ENCODE peak calls at places on chromosomes 12 and 14, in four cellular contexts. S is K562, Z is WTC11, C is HepG2. P is an unnamed sample.

GRCh38 chr12:55757701-55758100 is 14.8 kb downstream of the GDF11 start:
- DNase-seq in S (no peak), Z (no peak), C (no peak), P (no peak)

GRCh38 chr12:51346581-51346980 is at the start of gene CELA1:
- DNase-seq in S (no peak), Z (no peak), C (no peak), P (no peak)

GRCh38 chr12:2052861-2053674 is at the start of gene CACNA1C:
- DNase-seq in S (no peak), Z (peak), C (no peak), P (no peak)

GRCh38 chr12:68375701-68376469 is 43.7 kb upstream of the MDM1 start:
- DNase-seq in S (no peak), Z (no peak), C (no peak), P (no peak)

GRCh38 chr14:29529418-29529817 is 398.2 kb downstream of the PRKD1 start:
- DNase-seq in S (peak), Z (no peak), C (peak), P (no peak)

GRCh38 chr14:91689608-91690007 is 42.3 kb downstream of the CATSPERB start:
- DNase-seq in S (no peak), Z (no peak), C (no peak), P (no peak)

GRCh38 chr12:14635776-14636175 is 60.6 kb downstream of the GUCY2C start:
- DNase-seq in S (no peak), Z (no peak), C (no peak), P (no peak)

GRCh38 chr12:8886515-8887284 is 27.6 kb upstream of the PHC1 start:
- DNase-seq in S (peak), Z (no peak), C (no peak), P (no peak)

GRCh38 chr12:694734-695503 is 31.7 kb upstream of the NINJ2 start:
- DNase-seq in S (no peak), Z (no peak), C (peak), P (no peak)

GRCh38 chr12:119758236-119758635 is 90.3 kb downstream of the PRKAB1 start:
- DNase-seq in S (no peak), Z (no peak), C (no peak), P (no peak)

GRCh38 chr12:262817-263216 is at the start of gene SLC6A13:
- DNase-seq in S (peak), Z (no peak), C (no peak), P (no peak)

DNA sequence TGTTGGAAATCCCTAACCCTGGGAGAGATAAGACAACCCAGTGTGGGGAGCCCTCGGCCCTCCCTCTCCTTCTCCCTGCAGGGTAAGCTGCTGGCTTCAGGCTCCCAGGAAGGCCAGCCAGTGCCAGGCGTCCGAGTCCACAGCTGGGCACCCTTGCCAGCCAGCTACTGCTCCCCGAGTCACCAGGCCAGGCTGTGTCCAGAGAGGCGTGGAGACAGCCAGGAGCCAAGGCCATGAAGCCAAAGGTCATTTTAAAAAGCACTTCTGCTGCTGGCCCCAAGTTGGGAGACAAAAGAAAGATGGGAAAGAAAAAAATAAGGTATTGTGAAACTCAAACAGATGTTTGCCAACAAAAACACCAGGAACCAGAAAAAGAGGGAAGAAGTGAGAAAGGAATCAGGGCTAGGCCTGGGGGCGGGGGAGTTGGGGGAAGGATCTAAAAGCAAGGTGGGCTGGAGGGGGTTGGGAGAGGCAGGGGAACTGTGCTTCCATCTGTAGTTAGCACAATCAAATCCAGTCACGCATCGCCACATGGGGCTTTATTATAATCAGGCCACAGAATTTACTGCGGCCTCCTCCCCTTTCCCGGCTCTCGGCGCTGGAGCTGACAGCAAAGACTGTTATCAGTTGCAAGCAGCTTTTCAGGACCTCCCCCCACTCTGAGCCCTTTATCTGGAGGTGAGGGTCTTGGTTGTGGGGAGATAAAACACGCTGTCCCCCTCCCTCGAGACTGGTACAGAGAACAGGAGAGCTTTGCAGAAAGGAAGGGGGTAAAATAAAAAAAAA is 33.5 kb downstream of the RBM19 start:
- DNase-seq in S (peak), Z (no peak), C (peak), P (no peak)
- TF ChIP-seq CREM in S (peak), Z (no peak), C (no peak), P (no peak)

DNA sequence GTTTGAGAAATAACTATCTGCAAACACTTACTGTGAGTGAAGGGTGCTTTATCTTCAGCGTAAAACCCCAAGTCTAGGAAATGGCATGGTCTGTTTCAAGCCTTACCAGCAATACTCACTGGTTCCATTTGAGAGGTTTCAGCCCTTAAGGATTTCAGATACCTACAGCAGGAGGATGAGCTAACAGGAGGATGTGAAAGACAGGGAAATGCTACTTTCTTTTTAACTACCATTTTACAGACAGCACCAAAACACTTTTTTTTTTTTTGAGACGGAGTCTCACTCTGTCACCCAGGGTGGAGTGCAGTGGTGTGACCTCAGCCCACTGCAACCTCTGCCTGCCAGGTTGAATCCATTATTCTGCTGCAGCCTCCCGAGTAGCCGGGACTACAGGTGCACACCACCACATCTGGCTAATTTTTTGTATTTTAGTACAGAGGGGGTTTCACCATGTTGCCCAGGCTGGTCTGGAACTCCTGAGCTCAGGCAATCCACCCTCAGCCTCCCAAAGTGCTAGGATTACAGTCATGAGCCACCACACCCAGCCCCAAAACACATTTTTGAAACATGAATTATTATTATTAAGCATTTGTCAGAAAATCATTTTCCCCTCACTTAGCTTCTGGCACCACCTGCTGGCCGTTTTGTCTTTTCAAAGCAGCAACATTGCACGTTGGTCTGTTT is 4.6 kb downstream of the MTRFR start:
- DNase-seq in S (peak), Z (peak), C (peak), P (peak)
- TF ChIP-seq CREM in S (no peak), Z (no peak), C (no peak), P (peak)

GRCh38 chr12:88639361-88639760 is 59.1 kb upstream of the KITLG start:
- DNase-seq in S (no peak), Z (no peak), C (no peak), P (no peak)
- TF ChIP-seq CREM in S (no peak), Z (no peak), C (no peak), P (no peak)

GRCh38 chr12:109718390-109718789 is 4.8 kb downstream of the FAM222A start:
- DNase-seq in S (no peak), Z (peak), C (no peak), P (no peak)
- TF ChIP-seq CREM in S (no peak), Z (no peak), C (no peak), P (no peak)

GRCh38 chr14:61539631-61540030 is 155.7 kb upstream of the HIF1A start:
- DNase-seq in S (no peak), Z (no peak), C (no peak), P (no peak)

GRCh38 chr14:61538464-61539022 is 156.8 kb upstream of the HIF1A start:
- DNase-seq in S (no peak), Z (no peak), C (no peak), P (no peak)

GRCh38 chr14:61536661-61537566 is 158.4 kb upstream of the HIF1A start:
- DNase-seq in S (no peak), Z (no peak), C (peak), P (no peak)

GRCh38 chr14:61535470-61535869 is 159.8 kb upstream of the HIF1A start:
- DNase-seq in S (no peak), Z (no peak), C (no peak), P (no peak)

DNA sequence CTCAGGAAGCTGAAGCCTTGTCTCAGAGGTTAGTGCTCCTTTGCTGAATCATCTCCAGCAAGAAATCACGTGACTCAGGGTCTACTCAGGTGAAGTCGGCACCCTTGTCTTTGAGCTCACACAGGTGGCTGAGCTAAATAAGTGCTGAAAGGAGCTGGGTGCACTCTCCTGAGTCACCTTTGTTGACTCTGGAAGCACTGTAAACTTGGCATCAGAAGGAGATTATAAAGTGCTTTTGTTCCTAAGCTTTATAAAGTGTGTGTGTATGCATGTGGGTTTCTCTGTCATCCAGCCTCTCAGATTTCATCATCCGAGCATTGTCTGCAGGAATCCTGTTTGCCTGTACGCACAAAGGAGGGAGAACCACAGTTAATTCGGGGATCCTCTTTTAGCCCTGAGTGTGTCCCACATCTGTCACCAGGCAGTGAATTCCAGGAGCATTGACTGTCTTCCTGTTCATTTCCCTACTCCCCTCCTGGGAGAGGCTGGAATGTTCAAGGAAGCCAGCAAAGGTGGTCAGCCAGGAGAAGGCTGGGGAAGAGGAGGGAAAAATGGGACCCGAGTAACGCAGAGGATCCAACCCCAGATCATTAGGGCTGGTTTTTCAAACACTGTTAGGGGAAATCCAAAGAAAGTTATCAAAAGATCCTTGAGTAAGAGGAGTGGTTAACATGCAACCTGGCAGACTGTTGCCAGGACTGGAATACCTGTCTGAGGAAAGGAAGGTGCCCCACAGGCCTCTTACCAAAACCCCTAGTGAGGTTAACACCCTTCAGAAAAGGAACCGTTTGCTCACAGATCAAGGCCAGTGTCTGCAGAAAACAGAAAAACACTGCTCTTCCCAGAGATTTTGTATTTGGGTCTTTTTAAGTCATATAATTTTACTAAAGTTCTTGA is 157.5 kb upstream of the HIF1A start:
- DNase-seq in S (no peak), Z (no peak), C (peak), P (no peak)
- TF ChIP-seq CREM in S (no peak), Z (no peak), C (peak), P (no peak)

GRCh38 chr14:38290601-38291190 is 34.8 kb upstream of the CLEC14A start:
- DNase-seq in S (no peak), Z (no peak), C (peak), P (no peak)

GRCh38 chr14:38297681-38298080 is 41.8 kb upstream of the CLEC14A start:
- DNase-seq in S (no peak), Z (no peak), C (no peak), P (no peak)

GRCh38 chr14:38285962-38286361 is 30.1 kb upstream of the CLEC14A start:
- DNase-seq in S (no peak), Z (no peak), C (no peak), P (no peak)

GRCh38 chr14:38286481-38286880 is 30.6 kb upstream of the CLEC14A start:
- DNase-seq in S (no peak), Z (no peak), C (no peak), P (no peak)

DNA sequence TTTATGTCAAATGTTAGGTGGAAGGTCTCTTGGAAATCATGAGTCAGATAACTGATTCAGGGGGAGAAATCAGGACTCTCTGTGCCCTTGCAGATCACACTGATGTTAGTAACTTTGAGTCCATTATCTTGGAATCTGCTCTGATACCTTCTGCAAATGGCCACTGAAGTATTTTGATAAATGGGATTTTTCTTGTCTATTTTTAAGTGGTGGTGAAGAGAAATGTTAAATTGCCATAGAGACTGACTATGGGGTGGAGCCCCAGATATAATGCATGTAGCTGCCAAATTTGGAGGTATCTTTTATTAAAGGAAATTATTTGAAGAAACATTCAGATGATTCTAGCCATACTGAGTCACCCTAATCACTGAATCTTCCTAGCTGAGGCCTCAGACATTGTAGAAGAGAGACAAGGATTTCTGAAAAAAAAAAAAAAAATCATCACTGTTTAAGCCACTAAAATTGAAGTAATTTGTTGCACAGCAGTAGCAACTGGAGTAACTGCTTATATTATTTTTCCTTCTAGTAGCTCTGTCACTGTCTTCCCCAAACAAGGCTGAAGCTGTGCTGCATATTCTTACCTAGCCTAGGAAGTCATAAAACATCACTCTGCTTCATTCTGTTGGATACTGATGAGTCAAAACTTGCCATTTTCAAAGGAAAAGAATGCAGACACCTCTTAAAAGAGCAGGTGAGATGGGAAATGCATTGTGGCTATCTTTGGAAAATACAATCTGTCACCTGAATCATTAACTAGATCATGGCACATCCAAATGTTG is 36.0 kb upstream of the CLEC14A start:
- DNase-seq in S (no peak), Z (no peak), C (no peak), P (no peak)
- TF ChIP-seq CREM in S (no peak), Z (no peak), C (no peak), P (no peak)

GRCh38 chr12:93447555-93448265 is 6.0 kb upstream of the UBE2N start:
- DNase-seq in S (no peak), Z (no peak), C (no peak), P (no peak)

GRCh38 chr12:93449277-93449676 is 7.5 kb upstream of the UBE2N start:
- DNase-seq in S (no peak), Z (no peak), C (no peak), P (no peak)

GRCh38 chr12:93448796-93449195 is 7.0 kb upstream of the UBE2N start:
- DNase-seq in S (no peak), Z (no peak), C (peak), P (no peak)

GRCh38 chr12:93453633-93454032 is 11.9 kb upstream of the UBE2N start:
- DNase-seq in S (no peak), Z (no peak), C (no peak), P (no peak)

GRCh38 chr12:93451423-93452158 is 9.8 kb upstream of the UBE2N start:
- DNase-seq in S (no peak), Z (no peak), C (no peak), P (no peak)
- TF ChIP-seq CREM in S (no peak), Z (no peak), C (no peak), P (no peak)

P was measured in GM12878.